ENCODE peak calls at places on chromosomes 6 and 20, in eight cellular contexts. Y, S, Q, T, W, B, L and P are unnamed samples.

GRCh38 chr20:57329608-57330221 is at the start of gene SPO11:
- DNase-seq in Q (no peak), T (no peak), L (no peak), B (no peak), W (peak), S (no peak), Y (no peak), P (no peak)

GRCh38 chr6:158642097-158642601 is 2.4 kb downstream of the DYNLT1 start:
- DNase-seq in S (no peak), L (no peak), Y (peak), W (peak), B (no peak), Q (peak), T (peak), P (no peak)

GRCh38 chr20:62961310-62961783 is 8.8 kb downstream of the SLC17A9 start:
- DNase-seq in Y (no peak), L (no peak), W (no peak), S (no peak), Q (peak), B (no peak), T (peak), P (no peak)

GRCh38 chr6:33668914-33669313 is 42.6 kb downstream of the UQCC2 start:
- DNase-seq in T (no peak), Y (no peak), Q (peak), B (no peak), S (peak), W (peak), L (peak), P (peak)

GRCh38 chr6:75368151-75368779 is 83.7 kb upstream of the TMEM30A start:
- DNase-seq in Y (peak), T (peak), S (no peak), W (peak), B (no peak), Q (no peak), L (no peak), P (no peak)

GRCh38 chr6:3013486-3013885 is 13.8 kb downstream of the NQO2 start:
- DNase-seq in B (no peak), Q (peak), L (no peak), W (no peak), S (no peak), T (peak), Y (peak), P (peak)

GRCh38 chr6:152062476-152062875 is 255.0 kb downstream of the ESR1 start:
- DNase-seq in W (no peak), Y (no peak), B (no peak), L (no peak), S (no peak), T (no peak), Q (no peak), P (no peak)

GRCh38 chr6:98672681-98673475 is 161.5 kb upstream of the POU3F2 start:
- DNase-seq in L (no peak), S (no peak), Y (no peak), B (no peak), T (no peak), Q (no peak), W (no peak), P (no peak)

GRCh38 chr6:147751232-147751631 is 242.7 kb downstream of the SAMD5 start:
- DNase-seq in B (no peak), L (no peak), W (no peak), Q (no peak), Y (no peak), T (no peak), S (no peak), P (no peak)

GRCh38 chr6:90295854-90296345 is 743 bp downstream of the BACH2 start:
- DNase-seq in L (peak), Y (peak), W (peak), T (peak), Q (peak), S (peak), B (peak), P (peak)

GRCh38 chr6:146028250-146028789 is 542 bp upstream of the GRM1 start:
- DNase-seq in S (peak), T (peak), Y (peak), B (no peak), W (peak), Q (no peak), L (peak), P (peak)

GRCh38 chr20:36320898-36321695 is 15.0 kb downstream of the DLGAP4 start:
- DNase-seq in S (no peak), L (no peak), B (no peak), Q (no peak), W (no peak), Y (no peak), T (no peak), P (no peak)

GRCh38 chr6:91812596-91813274 is 1225.9 kb upstream of the MAP3K7 start:
- DNase-seq in W (no peak), T (no peak), L (no peak), S (no peak), B (no peak), Y (no peak), Q (no peak), P (no peak)

GRCh38 chr6:6843057-6843627 is 254.6 kb downstream of the LY86 start:
- DNase-seq in S (no peak), W (peak), B (no peak), Y (no peak), T (peak), Q (no peak), L (no peak), P (no peak)

GRCh38 chr20:34385464-34385863 is 22.4 kb downstream of the ITCH start:
- DNase-seq in S (no peak), Q (no peak), Y (no peak), L (no peak), W (no peak), B (no peak), T (no peak), P (no peak)

GRCh38 chr20:62253398-62253797 is 15.1 kb downstream of the OSBPL2 start:
- DNase-seq in B (no peak), W (no peak), T (no peak), S (no peak), Q (no peak), L (no peak), Y (no peak), P (no peak)

GRCh38 chr6:39430968-39431523 is 108.5 kb upstream of the KCNK16 start:
- DNase-seq in L (no peak), T (peak), B (peak), S (no peak), W (peak), Y (peak), Q (peak), P (no peak)

GRCh38 chr6:13453771-13454251 is 33.6 kb downstream of the GFOD1 start:
- DNase-seq in S (no peak), T (peak), B (no peak), Y (peak), Q (no peak), L (no peak), W (no peak), P (no peak)

GRCh38 chr20:64114356-64114971 is 7.1 kb upstream of the NPBWR2 start:
- DNase-seq in Q (no peak), Y (no peak), W (no peak), L (no peak), T (no peak), S (no peak), B (no peak), P (no peak)

GRCh38 chr6:37994238-37994637 is 174.7 kb downstream of the ZFAND3 start:
- DNase-seq in T (peak), Q (no peak), B (no peak), Y (peak), W (no peak), L (no peak), S (no peak), P (no peak)